ENCODE peak calls at places on chromosomes 1 and 21, in eight cellular contexts. T is cardiac fibroblast; X is stimulated activated CD4-positive, alpha-beta T cell treated with anti-CD3 and anti-CD28 coated beads, Interleukin-1b, Interleukin-23, amount 100 ng/mL, for 1 hour; O is LHCN-M2; U is neural progenitor cell; Q is lung microvascular endothelial cell; L is Daoy; D is lower lobe of right lung. S is an unnamed sample.

GRCh38 chr1:154969246-154969645 is 1.3 kb downstream of the SHC1 start:
- DNase-seq in U (no peak), L (no peak), T (no peak), X (no peak), D (no peak), O (no peak), Q (peak; percentile 13), S (no peak)

GRCh38 chr1:167499657-167500056 is 18.7 kb downstream of the CD247 start:
- DNase-seq in X (no peak), U (no peak), L (no peak), Q (no peak), D (no peak), O (no peak), T (no peak), S (no peak)

GRCh38 chr21:15134711-15135110 is 69.9 kb upstream of the NRIP1 start:
- DNase-seq in Q (no peak), L (no peak), U (no peak), T (no peak), X (no peak), D (peak; percentile 48), O (no peak), S (no peak)

GRCh38 chr1:246795094-246795671 is 71.0 kb downstream of the SCCPDH start:
- DNase-seq in U (no peak), L (no peak), Q (no peak), D (no peak), O (no peak), T (no peak), X (no peak), S (no peak)

GRCh38 chr1:247335871-247336270 is 4.2 kb upstream of the ZNF496 start:
- DNase-seq in T (no peak), L (no peak), X (no peak), Q (no peak), O (no peak), U (peak; percentile 23), D (no peak), S (no peak)

GRCh38 chr1:222920169-222920568 is 105.3 kb downstream of the DISP1 start:
- DNase-seq in L (no peak), O (peak; percentile 40), U (no peak), D (no peak), T (no peak), X (no peak), Q (no peak), S (no peak)

GRCh38 chr1:219876798-219877209 is 51.6 kb downstream of the SLC30A10 start:
- DNase-seq in L (peak; percentile 15), T (peak; percentile 4), U (peak; percentile 13), Q (no peak), O (peak; percentile 9), D (no peak), X (no peak), S (peak; percentile 25)

GRCh38 chr1:56566994-56567393 is 12.4 kb downstream of the PLPP3 start:
- DNase-seq in U (peak; percentile 78), D (no peak), O (no peak), X (no peak), T (no peak), L (no peak), Q (no peak), S (no peak)

GRCh38 chr1:37455516-37455915 is 18.9 kb upstream of the ZC3H12A start:
- DNase-seq in T (no peak), U (no peak), Q (no peak), O (no peak), D (no peak), X (no peak), L (no peak), S (no peak)

GRCh38 chr1:199357591-199357990 is 669.9 kb upstream of the NR5A2 start:
- DNase-seq in L (no peak), X (no peak), T (no peak), O (no peak), D (no peak), Q (no peak), U (no peak), S (no peak)

GRCh38 chr21:37060296-37060695 is 12.6 kb downstream of the PIGP start:
- DNase-seq in O (peak; percentile 99), U (peak; percentile 76), X (no peak), D (no peak), L (peak; percentile 96), Q (peak; percentile 12), T (peak; percentile 97), S (peak; percentile 97)

GRCh38 chr1:170664283-170664827 is 424 bp downstream of the PRRX1 start:
- DNase-seq in X (no peak), O (no peak), L (no peak), D (peak; percentile 50), U (peak; percentile 55), Q (peak; percentile 15), T (peak; percentile 45), S (peak; percentile 40)

GRCh38 chr1:44587796-44588460 is 86.4 kb downstream of the TMEM53 start:
- DNase-seq in U (no peak), O (no peak), D (no peak), T (no peak), Q (no peak), X (no peak), L (peak; percentile 52), S (no peak)

GRCh38 chr21:38223893-38224540 is 32.8 kb upstream of the KCNJ15 start:
- DNase-seq in L (no peak), U (peak; percentile 42), D (no peak), O (peak; percentile 64), X (no peak), Q (peak; percentile 46), T (peak; percentile 57), S (no peak)

GRCh38 chr1:211829343-211830054 is 1.1 kb downstream of the LPGAT1 start:
- DNase-seq in T (peak; percentile 17), L (no peak), U (peak; percentile 31), D (no peak), Q (peak; percentile 9), O (no peak), X (no peak), S (peak; percentile 39)

GRCh38 chr1:205977348-205978014 is 25.7 kb downstream of the RAB7B start:
- DNase-seq in D (peak; percentile 70), U (peak; percentile 86), O (peak; percentile 78), X (peak; percentile 67), L (peak; percentile 83), T (peak; percentile 87), Q (peak; percentile 87), S (peak; percentile 78)

GRCh38 chr1:168755800-168756418 is 26.9 kb upstream of the DPT start:
- DNase-seq in T (no peak), U (no peak), D (no peak), O (no peak), Q (no peak), L (no peak), X (no peak), S (no peak)

GRCh38 chr1:71918630-71919029 is 363.7 kb downstream of the NEGR1 start:
- DNase-seq in D (no peak), X (no peak), T (no peak), O (no peak), L (no peak), Q (no peak), U (no peak), S (no peak)

GRCh38 chr1:202694354-202694753 is 15.9 kb downstream of the SYT2 start:
- DNase-seq in T (no peak), U (no peak), Q (no peak), O (no peak), X (no peak), L (no peak), D (no peak), S (no peak)

GRCh38 chr1:108560430-108561144 is 687 bp downstream of the EEIG2 start:
- DNase-seq in T (peak; percentile 67), L (peak; percentile 69), X (no peak), U (peak; percentile 70), Q (no peak), D (peak; percentile 61), O (peak; percentile 71), S (peak; percentile 71)

GRCh38 chr1:93845554-93846150 is 33.4 kb downstream of the DNTTIP2 start:
- DNase-seq in T (peak; percentile 94), U (peak; percentile 37), Q (peak; percentile 44), X (no peak), L (peak; percentile 90), D (no peak), O (peak; percentile 80), S (peak; percentile 86)

GRCh38 chr1:109490029-109490933 is 3.6 kb upstream of the CYB561D1 start:
- DNase-seq in Q (peak; percentile 68), O (peak; percentile 60), L (peak; percentile 69), X (peak; percentile 62), D (no peak), T (peak; percentile 74), U (peak; percentile 73), S (peak; percentile 65)

GRCh38 chr1:84370831-84371394 is 27.4 kb upstream of the DNASE2B start:
- DNase-seq in L (no peak), T (peak; percentile 86), Q (no peak), O (peak; percentile 84), D (no peak), X (no peak), U (no peak), S (peak; percentile 66)

GRCh38 chr1:82517586-82517985 is 716.9 kb downstream of the ADGRL2 start:
- DNase-seq in T (peak; percentile 29), L (peak; percentile 52), X (no peak), Q (peak; percentile 63), D (no peak), U (peak; percentile 63), O (peak; percentile 23), S (peak; percentile 15)

GRCh38 chr1:238581332-238581731 is 690.6 kb upstream of the ZP4 start:
- DNase-seq in Q (no peak), X (no peak), T (peak; percentile 26), D (no peak), U (no peak), L (no peak), O (peak; percentile 9), S (peak; percentile 68)

GRCh38 chr1:51663721-51664120 is 46.8 kb downstream of the OSBPL9 start:
- DNase-seq in D (no peak), Q (no peak), T (no peak), X (no peak), L (no peak), U (no peak), O (no peak), S (no peak)

GRCh38 chr1:218361298-218362065 is 16.3 kb downstream of the TGFB2 start:
- DNase-seq in Q (peak; percentile 59), U (peak; percentile 64), X (no peak), D (no peak), T (peak; percentile 81), O (peak; percentile 66), L (peak; percentile 65), S (peak; percentile 68)

GRCh38 chr1:30816211-30817082 is 58.9 kb upstream of the LAPTM5 start:
- DNase-seq in D (no peak), Q (peak; percentile 31), L (peak; percentile 95), U (peak; percentile 97), O (peak; percentile 92), X (no peak), T (peak; percentile 75), S (peak; percentile 99)

GRCh38 chr1:160724445-160725242 is 13.0 kb upstream of the CD48 start:
- DNase-seq in U (no peak), X (no peak), L (peak; percentile 41), D (no peak), T (no peak), Q (no peak), O (no peak), S (peak; percentile 17)

GRCh38 chr1:216580538-216581057 is 142.6 kb downstream of the ESRRG start:
- DNase-seq in T (no peak), O (no peak), Q (no peak), U (no peak), D (no peak), X (no peak), L (no peak), S (no peak)

GRCh38 chr1:111242805-111243523 is 15.5 kb downstream of the CHI3L2 start:
- DNase-seq in T (no peak), Q (peak; percentile 4), L (no peak), O (no peak), U (no peak), D (no peak), X (no peak), S (no peak)

GRCh38 chr1:186511761-186512637 is 51.1 kb upstream of the PDC start:
- DNase-seq in L (peak; percentile 71), U (no peak), Q (no peak), T (peak; percentile 24), D (peak; percentile 69), X (no peak), O (no peak), S (peak; percentile 75)

GRCh38 chr1:184068354-184068753 is 16.8 kb downstream of the TSEN15 start:
- DNase-seq in Q (no peak), X (no peak), T (no peak), U (peak; percentile 83), L (no peak), O (no peak), D (no peak), S (no peak)

GRCh38 chr1:111490220-111490619 is 13.2 kb downstream of the ADORA3 start:
- DNase-seq in X (no peak), T (no peak), Q (no peak), L (no peak), D (no peak), U (no peak), O (no peak), S (no peak)

S was measured in M059J.